ENCODE peak calls at places on chromosomes 11 and 22, in five cellular contexts. I is heart right ventricle, Q is HCT116, S is Caco-2, A is adrenal gland. D is an unnamed sample.

GRCh38 chr11:2883717-2884423 is 1.7 kb downstream of the CDKN1C start:
- DNase-seq in S (peak; percentile 43), I (peak; percentile 65), A (no peak), Q (no peak), D (no peak)

GRCh38 chr11:17389957-17390649 is 1.6 kb upstream of the KCNJ11 start:
- DNase-seq in A (no peak), Q (no peak), I (no peak), S (no peak), D (no peak)

GRCh38 chr11:59943996-59944395 is 5.8 kb downstream of the OOSP1 start:
- DNase-seq in S (no peak), I (no peak), Q (no peak), A (no peak), D (no peak)

GRCh38 chr11:128039140-128040021 is 548.0 kb downstream of the ETS1 start:
- DNase-seq in I (peak; percentile 21), Q (no peak), A (no peak), S (no peak), D (no peak)

GRCh38 chr11:61131186-61131585 is 28.9 kb downstream of the CD5 start:
- DNase-seq in S (no peak), I (no peak), A (no peak), Q (no peak), D (no peak)

GRCh38 chr22:30246962-30247376 is 410 bp upstream of the LIF start:
- DNase-seq in Q (no peak), S (peak; percentile 67), I (no peak), A (no peak), D (no peak)

GRCh38 chr11:128052912-128053641 is 534.3 kb downstream of the ETS1 start:
- DNase-seq in Q (no peak), I (no peak), A (no peak), S (no peak), D (no peak)

GRCh38 chr22:36860821-36861659 is at the start of gene NCF4:
- DNase-seq in A (peak; percentile 56), Q (no peak), I (peak; percentile 42), S (no peak), D (no peak)

GRCh38 chr11:60899021-60899936 is 7.1 kb downstream of the PRPF19 start:
- DNase-seq in S (peak; percentile 71), A (peak; percentile 28), Q (peak; percentile 51), I (no peak), D (peak; percentile 30)

GRCh38 chr22:48907591-48907990 is 920.1 kb downstream of the BRD1 start:
- DNase-seq in S (no peak), Q (no peak), A (no peak), I (no peak), D (no peak)

GRCh38 chr22:23137905-23138520 is 3.8 kb downstream of the RSPH14 start:
- DNase-seq in Q (no peak), S (no peak), I (no peak), A (no peak), D (no peak)

GRCh38 chr11:124757320-124757719 is 4.8 kb downstream of the ESAM start:
- DNase-seq in S (no peak), I (no peak), Q (no peak), A (no peak), D (no peak)

GRCh38 chr22:29751139-29751538 is 15.7 kb downstream of the ZMAT5 start:
- DNase-seq in A (no peak), S (no peak), I (no peak), Q (no peak), D (no peak)

GRCh38 chr11:2760196-2760871 is 60.5 kb upstream of the KCNQ1OT1 start:
- DNase-seq in S (no peak), A (peak; percentile 8), Q (no peak), I (no peak), D (no peak)

GRCh38 chr11:2554338-2555240 is 109.8 kb downstream of the KCNQ1 start:
- DNase-seq in I (no peak), A (no peak), S (no peak), Q (no peak), D (no peak)

GRCh38 chr11:132024587-132025295 is 654.3 kb downstream of the NTM start:
- DNase-seq in I (no peak), S (no peak), Q (no peak), A (no peak), D (no peak)

GRCh38 chr11:16969010-16970004 is 44.9 kb downstream of the PLEKHA7 start:
- DNase-seq in A (no peak), I (no peak), Q (no peak), S (no peak), D (peak; percentile 20)

GRCh38 chr22:44646668-44647067 is 55.3 kb upstream of the PRR5 start:
- DNase-seq in A (no peak), I (no peak), S (no peak), Q (no peak), D (no peak)

GRCh38 chr22:44645531-44645930 is 56.5 kb upstream of the PRR5 start:
- DNase-seq in A (no peak), I (no peak), S (no peak), Q (no peak), D (no peak)

GRCh38 chr22:44645083-44645482 is 56.9 kb upstream of the PRR5 start:
- DNase-seq in Q (no peak), S (no peak), A (no peak), I (no peak), D (no peak)

GRCh38 chr22:44647141-44647540 is 54.9 kb upstream of the PRR5 start:
- DNase-seq in I (no peak), S (no peak), Q (no peak), A (no peak), D (no peak)

DNA sequence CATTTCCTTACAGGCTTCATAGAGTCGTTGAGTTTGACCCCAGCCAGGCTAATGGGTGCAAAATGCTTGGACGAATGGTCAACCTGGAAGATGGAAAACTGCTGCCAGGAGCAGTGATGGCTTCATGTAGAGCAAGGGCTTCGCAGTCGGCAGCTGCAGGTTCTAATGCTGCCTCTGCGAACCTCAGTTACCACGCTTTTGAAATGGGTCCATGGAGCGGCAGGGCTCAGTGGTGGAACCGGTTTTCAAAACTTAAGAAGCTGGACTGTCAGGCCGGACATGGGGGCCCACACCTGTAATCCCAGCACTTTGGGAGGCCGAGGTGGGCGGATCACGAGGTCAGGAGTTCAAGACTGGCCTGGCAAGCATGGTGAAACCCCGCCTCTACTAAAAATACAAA is 55.9 kb upstream of the PRR5 start:
- DNase-seq in Q (no peak), I (no peak), S (no peak), A (no peak), D (no peak)
- H3K27me3 ChIP-seq in Q (peaks cover 9% of the 10 kb centered on the region), I (peaks cover 12% of the 10 kb centered on the region), S (no peaks in the 10 kb centered on the region), A (no peaks in the 10 kb centered on the region), D (no peaks in the 10 kb centered on the region)

DNA sequence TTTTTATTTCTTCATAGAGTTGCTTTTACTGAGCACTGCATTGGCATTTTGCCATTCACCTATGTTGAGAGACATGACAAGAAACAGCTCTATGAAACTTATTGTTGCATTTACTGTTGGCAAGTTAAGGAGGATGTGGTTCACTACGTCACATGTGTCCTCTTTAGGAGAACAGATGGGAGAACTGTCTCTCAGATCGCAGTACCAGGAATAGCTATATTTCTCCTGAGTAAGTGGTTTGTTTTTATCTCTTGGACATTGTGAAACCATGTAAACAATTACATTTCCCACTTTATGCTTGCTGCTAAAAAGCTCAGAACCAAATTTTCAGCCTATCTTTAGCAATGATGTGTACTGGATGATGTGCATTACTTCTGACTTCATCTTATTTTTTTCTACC is 34.8 kb upstream of the PSMA1 start:
- DNase-seq in S (no peak), I (no peak), A (no peak), Q (no peak), D (no peak)
- H3K4me3 ChIP-seq in S (no peak overlapping the region), I (no peak overlapping the region), A (no peak overlapping the region), Q (no peak overlapping the region), D (no peak overlapping the region)

GRCh38 chr22:50600967-50601668 is 525 bp downstream of the MAPK8IP2 start:
- DNase-seq in Q (no peak), S (no peak), I (peak; percentile 21), A (no peak), D (peak; percentile 40)

GRCh38 chr22:50601669-50602337 is 1.2 kb downstream of the MAPK8IP2 start:
- DNase-seq in A (no peak), Q (no peak), I (no peak), S (no peak), D (no peak)

GRCh38 chr22:50599816-50600454 is 658 bp upstream of the MAPK8IP2 start:
- DNase-seq in S (peak; percentile 87), Q (no peak), A (peak; percentile 60), I (peak; percentile 68), D (peak; percentile 44)

GRCh38 chr22:50602338-50602700 is 1.7 kb downstream of the MAPK8IP2 start:
- DNase-seq in S (no peak), I (no peak), Q (no peak), A (no peak), D (no peak)

GRCh38 chr22:50600541-50600940 is at the start of gene MAPK8IP2:
- DNase-seq in A (peak; percentile 41), Q (no peak), I (no peak), S (peak; percentile 42), D (peak; percentile 78)
- H3K27me3 ChIP-seq in A (peaks cover 6% of the 10 kb centered on the region), Q (no peaks in the 10 kb centered on the region), I (peaks cover 61% of the 10 kb centered on the region), S (no peaks in the 10 kb centered on the region), D (no peaks in the 10 kb centered on the region)

GRCh38 chr22:19167106-19167869 is 11.2 kb downstream of the SLC25A1 start:
- DNase-seq in S (no peak), I (no peak), Q (no peak), A (no peak), D (no peak)
- H3K4me3 ChIP-seq in S (no peak overlapping the region), I (no peak overlapping the region), Q (no peak overlapping the region), A (no peak overlapping the region), D (no peak overlapping the region)

DNA sequence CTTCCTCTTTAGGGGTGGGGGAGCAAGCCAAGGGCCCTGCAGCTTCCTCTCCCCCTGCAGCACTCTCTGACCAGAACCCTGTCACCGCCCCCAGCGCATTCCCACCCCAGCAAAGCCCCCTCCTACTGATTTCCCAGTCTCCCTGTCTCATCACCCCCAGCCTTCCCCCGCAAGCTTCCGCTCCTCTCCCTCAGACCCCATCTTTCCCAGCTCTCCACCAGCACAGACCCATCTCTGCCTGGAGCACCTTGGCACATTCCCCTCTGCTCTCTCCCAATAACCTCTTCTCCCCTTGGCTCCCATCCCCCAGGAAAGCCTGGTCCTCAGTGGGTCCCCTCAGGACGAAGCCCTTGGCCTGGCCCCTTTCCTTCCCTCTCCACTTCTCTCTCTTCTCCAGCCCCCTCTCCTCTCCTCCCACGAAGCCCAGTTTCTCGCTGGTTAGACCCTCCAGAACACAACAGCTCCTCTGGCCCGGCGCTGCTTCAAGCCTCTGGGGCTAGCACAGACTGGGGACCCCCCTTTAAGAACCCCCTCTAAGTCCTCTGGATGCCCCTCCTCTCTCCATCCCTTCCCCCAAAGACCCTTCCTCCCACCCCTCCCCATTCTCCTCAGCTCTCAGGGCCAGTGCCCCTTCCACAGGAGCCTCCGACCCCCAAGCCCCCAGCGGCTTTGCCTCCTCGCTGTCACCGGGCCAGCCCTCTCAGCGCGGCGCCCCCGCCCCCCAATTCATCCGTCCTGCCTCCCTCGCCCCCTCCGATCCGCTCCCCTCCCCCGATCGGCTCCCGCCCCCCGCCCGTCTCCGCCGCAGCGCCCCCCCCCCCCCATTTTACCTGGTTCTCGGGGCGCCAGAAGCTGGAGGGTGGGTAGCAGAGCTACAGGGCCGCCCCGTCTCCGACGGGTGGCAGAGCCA is 601 bp downstream of the NRXN2 start:
- DNase-seq in Q (no peak), S (no peak), A (no peak), I (no peak), D (no peak)
- H3K27me3 ChIP-seq in Q (peaks cover 6% of the 10 kb centered on the region), S (peaks cover 5% of the 10 kb centered on the region), A (peaks cover 10% of the 10 kb centered on the region), I (peaks cover 46% of the 10 kb centered on the region), D (no peaks in the 10 kb centered on the region)

GRCh38 chr22:45612940-45613339 is 58.7 kb upstream of the ATXN10 start:
- DNase-seq in A (no peak), Q (no peak), I (no peak), S (no peak), D (peak; percentile 46)
- H3K4me3 ChIP-seq in A (no peak overlapping the region), Q (no peak overlapping the region), I (peak overlapping the region; percentile 15), S (no peak overlapping the region), D (no peak overlapping the region)